ENCODE peak calls at places on chromosomes 13 and 19, in nine cellular contexts. T is BJ, Q is astrocyte of the cerebellum, B is esophagus muscularis mucosa, O is GM12865, I is Peyer's patch, R is heart left ventricle, D is endothelial cell of umbilical vein, N is astrocyte of the spinal cord. H is an unnamed sample.

GRCh38 chr13:114174529-114174941 is 4.5 kb upstream of the CFAP97D2 start:
- DNase-seq in T (no peak), Q (no peak), B (no peak), O (no peak), I (no peak), R (no peak), D (peak; percentile 86), N (no peak), H (no peak)

GRCh38 chr19:38317104-38317612 is 1.4 kb upstream of the YIF1B start:
- DNase-seq in T (no peak), Q (no peak), B (no peak), O (peak; percentile 23), I (no peak), R (no peak), D (peak; percentile 66), N (no peak), H (no peak)

GRCh38 chr19:51107406-51108065 is 673 bp downstream of the CTU1 start:
- DNase-seq in T (no peak), Q (no peak), B (no peak), O (peak; percentile 52), I (peak; percentile 60), R (no peak), D (no peak), N (no peak), H (no peak)

GRCh38 chr13:95787356-95788099 is 110.6 kb downstream of the DNAJC3 start:
- DNase-seq in T (no peak), Q (no peak), B (no peak), O (no peak), I (no peak), R (no peak), D (no peak), N (no peak), H (no peak)

GRCh38 chr19:1668339-1669123 is 16.1 kb upstream of the TCF3 start:
- DNase-seq in T (no peak), Q (no peak), B (no peak), O (peak; percentile 69), I (no peak), R (no peak), D (no peak), N (no peak), H (no peak)

GRCh38 chr13:113918981-113919646 is 54.8 kb downstream of the C13orf46 start:
- DNase-seq in T (no peak), Q (no peak), B (no peak), O (no peak), I (peak; percentile 26), R (peak; percentile 50), D (no peak), N (no peak), H (no peak)

GRCh38 chr13:41985788-41986508 is 25.0 kb upstream of the VWA8 start:
- DNase-seq in T (peak; percentile 37), Q (no peak), B (no peak), O (no peak), I (no peak), R (no peak), D (no peak), N (peak; percentile 33), H (peak; percentile 28)

GRCh38 chr13:79710376-79710775 is 229.4 kb downstream of the NDFIP2 start:
- DNase-seq in T (peak; percentile 49), Q (peak; percentile 67), B (no peak), O (no peak), I (no peak), R (no peak), D (no peak), N (peak; percentile 21), H (no peak)

GRCh38 chr13:112724788-112725345 is 35.0 kb downstream of the ATP11A start:
- DNase-seq in T (no peak), Q (no peak), B (no peak), O (no peak), I (no peak), R (no peak), D (no peak), N (no peak), H (no peak)

GRCh38 chr19:45764947-45765346 is 4.1 kb downstream of the SIX5 start:
- DNase-seq in T (no peak), Q (no peak), B (no peak), O (no peak), I (no peak), R (peak; percentile 65), D (no peak), N (no peak), H (no peak)
- H3K4me3 ChIP-seq in T (no peak overlapping the region), Q (no peak overlapping the region), B (peak overlapping the region; percentile 98), O (no peak overlapping the region), I (no peak overlapping the region), R (peak overlapping the region; percentile 41), D (no peak overlapping the region), N (no peak overlapping the region), H (no peak overlapping the region)

GRCh38 chr19:4449022-4449825 is 8.4 kb downstream of the UBXN6 start:
- DNase-seq in T (no peak), Q (peak; percentile 22), B (no peak), O (no peak), I (no peak), R (peak; percentile 82), D (no peak), N (no peak), H (no peak)

GRCh38 chr19:4446801-4447200 is 10.8 kb downstream of the UBXN6 start:
- DNase-seq in T (no peak), Q (no peak), B (no peak), O (no peak), I (no peak), R (no peak), D (no peak), N (no peak), H (no peak)

GRCh38 chr19:4447327-4448146 is 10.1 kb downstream of the UBXN6 start:
- DNase-seq in T (no peak), Q (no peak), B (no peak), O (no peak), I (no peak), R (no peak), D (no peak), N (no peak), H (no peak)

GRCh38 chr19:4449826-4450075 is 7.8 kb downstream of the UBXN6 start:
- DNase-seq in T (no peak), Q (no peak), B (no peak), O (no peak), I (no peak), R (no peak), D (no peak), N (no peak), H (no peak)

DNA sequence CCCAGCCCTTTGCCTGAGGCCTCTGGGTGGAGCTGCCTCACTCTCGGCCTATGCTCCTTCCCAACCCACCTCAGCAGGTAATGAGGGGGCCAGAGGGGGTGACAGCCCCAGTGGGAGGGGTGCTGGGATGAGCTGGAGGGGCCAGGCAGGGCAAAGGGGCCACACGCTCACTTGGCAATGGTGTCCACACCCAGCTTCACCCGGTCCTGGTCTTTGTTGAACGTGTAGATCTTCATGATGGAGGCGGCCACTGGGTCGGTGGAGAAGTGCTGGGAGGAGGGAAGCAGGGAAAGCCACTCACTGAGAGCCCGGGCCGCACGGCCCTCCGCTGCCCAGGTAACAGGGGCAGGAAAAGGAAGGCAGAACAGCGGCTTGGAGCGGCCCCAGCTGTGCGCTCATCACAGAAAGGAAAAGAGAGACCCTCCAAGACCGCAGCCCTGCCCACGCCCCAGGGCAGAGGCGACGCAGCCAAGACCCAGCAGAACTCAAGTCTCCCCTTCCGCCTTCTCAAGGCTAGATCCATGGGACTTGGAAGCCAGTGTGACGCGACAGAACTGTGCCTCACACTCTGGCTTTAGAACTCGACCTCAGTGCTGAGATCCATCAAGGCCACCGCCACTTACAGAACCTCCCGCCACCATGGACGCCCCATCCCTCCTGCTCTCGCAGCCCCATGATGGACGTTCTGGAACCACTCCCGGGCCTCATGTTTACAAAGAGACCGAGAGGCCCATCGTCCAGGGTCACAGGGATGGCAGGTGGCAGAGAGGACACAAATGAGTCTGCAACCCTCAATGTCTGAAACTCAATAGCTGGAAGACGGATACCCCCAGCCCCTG is 9.2 kb downstream of the UBXN6 start:
- DNase-seq in T (no peak), Q (no peak), B (no peak), O (no peak), I (no peak), R (no peak), D (no peak), N (no peak), H (no peak)
- TF ChIP-seq CTCF in T (no peak), Q (no peak), B (no peak), O (no peak), I (no peak), R (no peak), D (no peak), N (no peak), H (no peak)

GRCh38 chr19:21697698-21698097 is 69.7 kb downstream of the ZNF100 start:
- DNase-seq in T (no peak), Q (no peak), B (peak; percentile 24), O (no peak), I (no peak), R (no peak), D (no peak), N (no peak), H (no peak)

GRCh38 chr19:21697171-21697570 is 70.2 kb downstream of the ZNF100 start:
- DNase-seq in T (no peak), Q (no peak), B (peak; percentile 72), O (no peak), I (no peak), R (no peak), D (no peak), N (no peak), H (no peak)

GRCh38 chr19:21691656-21692055 is 75.7 kb downstream of the ZNF100 start:
- DNase-seq in T (no peak), Q (no peak), B (peak; percentile 66), O (no peak), I (no peak), R (no peak), D (no peak), N (no peak), H (no peak)

GRCh38 chr19:21693399-21693798 is 74.0 kb downstream of the ZNF100 start:
- DNase-seq in T (no peak), Q (no peak), B (no peak), O (no peak), I (no peak), R (no peak), D (no peak), N (no peak), H (no peak)

DNA sequence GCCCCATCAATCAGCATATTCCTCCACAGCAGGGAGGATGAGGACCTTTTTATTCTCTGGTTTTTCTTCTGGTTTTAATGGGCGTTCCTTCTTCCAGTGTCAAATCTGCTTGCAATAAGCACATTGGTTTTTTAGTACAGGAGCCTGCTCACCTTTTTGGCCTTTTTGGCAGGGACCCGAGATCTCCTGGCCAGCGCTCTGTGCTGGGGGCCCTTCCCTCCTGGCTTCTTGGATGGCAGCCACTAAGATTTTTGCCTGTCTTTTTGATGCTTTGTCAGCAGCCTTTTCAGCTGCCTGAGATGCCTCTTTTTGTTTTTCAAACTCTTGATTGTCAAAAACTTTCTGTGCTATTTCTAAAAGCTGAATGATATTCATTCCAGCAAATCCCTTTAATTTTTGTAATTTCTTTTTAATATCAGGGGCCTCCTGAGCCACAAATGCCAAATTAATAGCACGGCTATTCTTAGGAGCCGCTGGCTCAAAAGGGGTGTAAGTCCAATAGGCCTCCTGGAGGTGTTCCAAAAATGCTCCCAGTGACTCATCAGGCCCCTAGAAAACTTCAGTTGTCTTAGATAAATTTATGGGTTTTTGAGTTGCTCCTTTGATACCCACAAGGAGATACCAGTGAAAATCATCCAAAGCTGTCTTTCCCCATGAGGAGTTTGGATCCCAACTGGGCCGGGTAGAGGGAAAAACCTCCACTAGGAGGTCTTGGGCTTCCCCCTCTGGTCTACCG is 73.0 kb downstream of the ZNF100 start:
- DNase-seq in T (no peak), Q (no peak), B (peak; percentile 37), O (no peak), I (no peak), R (no peak), D (no peak), N (no peak), H (no peak)
- H3K4me3 ChIP-seq in T (no peak overlapping the region), Q (no peak overlapping the region), B (no peak overlapping the region), O (no peak overlapping the region), I (no peak overlapping the region), R (no peak overlapping the region), D (no peak overlapping the region), N (no peak overlapping the region), H (no peak overlapping the region)

GRCh38 chr19:15412832-15413231 is 6.0 kb downstream of the AKAP8L start:
- DNase-seq in T (no peak), Q (no peak), B (no peak), O (no peak), I (no peak), R (no peak), D (no peak), N (no peak), H (no peak)
- TF ChIP-seq CTCF in T (no peak), Q (no peak), B (no peak), O (no peak), I (no peak), R (no peak), D (no peak), N (no peak), H (no peak)